ENCODE peak calls at places on chromosomes 13 and 19, in eight cellular contexts. W is hippocampal formation; D is fibroblast of gingiva; Y is fibroblast of the aortic adventitia; I is stimulated activated CD4-positive, alpha-beta T cell treated with anti-CD3 and anti-CD28 coated beads, Interleukin-1b, Interleukin-23, amount 100 ng/mL, for 24 hours; M is mesothelial cell of epicardium; V is PC-3; R is NCI-H187. N is an unnamed sample.

GRCh38 chr13:112696869-112697465 is 7.1 kb downstream of the ATP11A start:
- DNase-seq in R (no peak), D (no peak), V (no peak), W (no peak), Y (no peak), I (no peak), M (no peak), N (no peak)

GRCh38 chr13:65808061-65808460 is 1422.1 kb downstream of the PCDH9 start:
- DNase-seq in V (no peak), M (no peak), R (no peak), Y (peak), D (peak), I (no peak), W (no peak), N (no peak)

GRCh38 chr13:25733061-25733491 is 318.7 kb downstream of the SHISA2 start:
- DNase-seq in W (no peak), V (peak), M (no peak), R (no peak), Y (peak), I (no peak), D (no peak), N (no peak)

GRCh38 chr13:89925107-89925506 is 1422.4 kb upstream of the MIR17HG start:
- DNase-seq in I (no peak), R (no peak), W (no peak), M (no peak), Y (peak), D (peak), V (peak), N (peak)

GRCh38 chr19:55189424-55189823 is 9.3 kb upstream of the SYT5 start:
- DNase-seq in V (peak), R (no peak), Y (peak), M (no peak), D (peak), W (peak), I (no peak), N (no peak)

GRCh38 chr19:16605552-16605951 is 22.5 kb downstream of the MED26 start:
- DNase-seq in R (no peak), I (no peak), W (no peak), V (no peak), M (no peak), Y (no peak), D (no peak), N (no peak)

GRCh38 chr13:78638216-78638615 is 20.7 kb downstream of the OBI1 start:
- DNase-seq in M (no peak), W (no peak), R (no peak), Y (no peak), V (no peak), D (no peak), I (no peak), N (no peak)

GRCh38 chr19:47848871-47849473 is 10.1 kb upstream of the TPRX2 start:
- DNase-seq in W (no peak), Y (no peak), D (no peak), M (no peak), R (no peak), V (no peak), I (peak), N (no peak)

GRCh38 chr19:45765365-45766292 is 3.4 kb downstream of the SIX5 start:
- DNase-seq in V (no peak), M (no peak), I (no peak), Y (no peak), D (no peak), W (no peak), R (no peak), N (no peak)